ENCODE peak calls at places on chromosomes 4 and X, in five cellular contexts. V is left ventricle myocardium inferior, I is foreskin fibroblast, Q is A673, X is right lobe of liver. E is an unnamed sample.

GRCh38 chr4:4481394-4482000 is 60.4 kb downstream of the STX18 start:
- DNase-seq in V (no peak), I (peak), Q (no peak), X (no peak), E (peak)

GRCh38 chr4:183852910-183853555 is 52.1 kb upstream of the STOX2 start:
- DNase-seq in V (no peak), I (no peak), Q (no peak), X (no peak), E (no peak)

GRCh38 chr4:150950657-150951056 is 64.4 kb downstream of the LRBA start:
- DNase-seq in V (no peak), I (no peak), Q (no peak), X (no peak), E (no peak)

GRCh38 chr4:186029731-186030421 is 39.1 kb upstream of the TLR3 start:
- DNase-seq in V (peak), I (no peak), Q (peak), X (peak), E (peak)

GRCh38 chr4:67751260-67751659 is 2.9 kb downstream of the GNRHR start:
- DNase-seq in V (no peak), I (peak), Q (no peak), X (no peak), E (peak)

GRCh38 chr4:140092094-140092820 is 61.7 kb downstream of the MAML3 start:
- DNase-seq in V (peak), I (no peak), Q (peak), X (peak), E (no peak)

GRCh38 chr4:107862658-107863057 is 37.9 kb downstream of the SGMS2 start:
- DNase-seq in V (no peak), I (peak), Q (no peak), X (peak), E (peak)

GRCh38 chr4:83831588-83831987 is 295.7 kb downstream of the GPAT3 start:
- DNase-seq in V (no peak), I (peak), Q (no peak), X (no peak), E (no peak)

GRCh38 chr4:106369456-106370060 is 980 bp upstream of the GIMD1 start:
- DNase-seq in V (no peak), I (peak), Q (peak), X (no peak), E (peak)

GRCh38 chr4:157221895-157222763 is 1.6 kb downstream of the GRIA2 start:
- DNase-seq in V (no peak), I (peak), Q (peak), X (no peak), E (peak)

GRCh38 chr4:6727943-6728250 is 11.9 kb downstream of the BLOC1S4 start:
- DNase-seq in V (no peak), I (no peak), Q (peak), X (no peak), E (peak)

GRCh38 chr4:125750399-125750798 is 435.6 kb downstream of the FAT4 start:
- DNase-seq in V (no peak), I (no peak), Q (peak), X (no peak), E (no peak)

GRCh38 chrX:54808109-54808604 is 612 bp downstream of the MAGED2 start:
- DNase-seq in V (peak), I (peak), Q (peak), X (peak), E (no peak)

GRCh38 chr4:2785613-2786012 is 7.3 kb upstream of the SH3BP2 start:
- DNase-seq in V (no peak), I (peak), Q (no peak), X (no peak), E (no peak)

GRCh38 chr4:64781737-64782326 is 372.6 kb upstream of the TECRL start:
- DNase-seq in V (no peak), I (peak), Q (peak), X (no peak), E (peak)

GRCh38 chr4:167308876-167309275 is 74.6 kb upstream of the SPOCK3 start:
- DNase-seq in V (no peak), I (no peak), Q (no peak), X (no peak), E (no peak)

GRCh38 chrX:150291014-150291413 is 72.1 kb upstream of the MAMLD1 start:
- DNase-seq in V (no peak), I (peak), Q (no peak), X (peak), E (no peak)

GRCh38 chrX:141989802-141990201 is 86.1 kb downstream of the MAGEC1 start:
- DNase-seq in V (no peak), I (peak), Q (no peak), X (no peak), E (peak)

GRCh38 chr4:6549890-6550620 is 24.9 kb upstream of the MAN2B2 start:
- DNase-seq in V (peak), I (no peak), Q (no peak), X (no peak), E (no peak)

GRCh38 chr4:130336585-130337217 is 1240.7 kb downstream of the C4orf33 start:
- DNase-seq in V (no peak), I (peak), Q (peak), X (no peak), E (peak)

GRCh38 chrX:39626749-39627148 is 471.0 kb downstream of the BCOR start:
- DNase-seq in V (no peak), I (no peak), Q (no peak), X (no peak), E (no peak)

GRCh38 chr4:184309241-184310170 is 91.8 kb upstream of the ENPP6 start:
- DNase-seq in V (no peak), I (no peak), Q (no peak), X (no peak), E (no peak)

GRCh38 chr4:133439830-133440229 is 290.7 kb downstream of the PCDH10 start:
- DNase-seq in V (no peak), I (no peak), Q (no peak), X (no peak), E (no peak)

GRCh38 chr4:6121941-6122340 is 78.4 kb downstream of the JAKMIP1 start:
- DNase-seq in V (no peak), I (no peak), Q (no peak), X (no peak), E (no peak)

GRCh38 chr4:52982246-52982950 is 120.3 kb downstream of the RASL11B start:
- DNase-seq in V (no peak), I (peak), Q (peak), X (no peak), E (peak)

GRCh38 chrX:119763175-119763574 is 4.8 kb downstream of the SOWAHD start:
- DNase-seq in V (no peak), I (peak), Q (no peak), X (no peak), E (peak)

GRCh38 chr4:74378573-74378972 is 13.6 kb downstream of the EREG start:
- DNase-seq in V (no peak), I (no peak), Q (no peak), X (no peak), E (no peak)

GRCh38 chrX:105190252-105190853 is 30.1 kb downstream of the TEX13A start:
- DNase-seq in V (no peak), I (peak), Q (peak), X (no peak), E (peak)

GRCh38 chr4:137543198-137543597 is 10.9 kb upstream of the PCDH18 start:
- DNase-seq in V (no peak), I (peak), Q (peak), X (no peak), E (no peak)

GRCh38 chr4:137541181-137541580 is 8.9 kb upstream of the PCDH18 start:
- DNase-seq in V (no peak), I (peak), Q (no peak), X (no peak), E (no peak)

GRCh38 chr4:137543650-137544049 is 11.4 kb upstream of the PCDH18 start:
- DNase-seq in V (no peak), I (no peak), Q (no peak), X (no peak), E (no peak)

GRCh38 chr4:137541866-137542648 is 9.8 kb upstream of the PCDH18 start:
- DNase-seq in V (no peak), I (peak), Q (no peak), X (no peak), E (no peak)

DNA sequence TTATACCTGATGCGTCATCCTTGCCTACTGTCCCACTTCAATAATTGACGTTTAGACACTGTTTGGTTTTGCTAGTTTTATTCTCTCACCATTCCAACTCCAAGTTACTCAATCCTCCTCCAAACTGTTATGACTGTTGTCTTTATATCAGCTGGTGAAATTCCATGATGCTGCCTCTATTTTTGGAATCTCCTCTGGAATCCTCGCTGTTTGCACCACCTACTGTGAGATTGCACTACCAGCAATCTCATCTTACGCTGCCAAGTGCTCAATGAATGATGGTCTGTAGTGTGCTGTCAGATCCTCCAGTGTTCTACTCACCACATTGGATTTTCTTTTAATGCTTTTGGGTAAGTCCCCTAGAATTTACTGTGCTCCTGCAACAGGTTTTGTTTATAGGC is 13.2 kb upstream of the PCDH18 start:
- DNase-seq in V (no peak), I (peak), Q (peak), X (no peak), E (peak)
- TF ChIP-seq CTCF in V (peak), I (no peak), Q (peak), X (no peak), E (no peak)

GRCh38 chrX:30483996-30484395 is 93.6 kb downstream of the TASL start:
- DNase-seq in V (no peak), I (no peak), Q (no peak), X (no peak), E (no peak)
- H3K4me3 ChIP-seq in V (no peak), I (no peak), Q (no peak), X (no peak), E (no peak)

GRCh38 chr4:113330200-113330599 is 280.7 kb downstream of the ANK2 start:
- DNase-seq in V (no peak), I (no peak), Q (no peak), X (no peak), E (no peak)

GRCh38 chr4:113327513-113327912 is 278.1 kb downstream of the ANK2 start:
- DNase-seq in V (no peak), I (peak), Q (no peak), X (no peak), E (peak)

GRCh38 chr4:113331811-113332210 is 282.4 kb downstream of the ANK2 start:
- DNase-seq in V (no peak), I (no peak), Q (no peak), X (no peak), E (no peak)

GRCh38 chr4:113325876-113326615 is 276.6 kb downstream of the ANK2 start:
- DNase-seq in V (no peak), I (no peak), Q (no peak), X (no peak), E (no peak)

GRCh38 chr4:113328514-113328913 is 279.1 kb downstream of the ANK2 start:
- DNase-seq in V (no peak), I (no peak), Q (peak), X (no peak), E (no peak)
- TF ChIP-seq CTCF in V (peak), I (peak), Q (peak), X (no peak), E (peak)

DNA sequence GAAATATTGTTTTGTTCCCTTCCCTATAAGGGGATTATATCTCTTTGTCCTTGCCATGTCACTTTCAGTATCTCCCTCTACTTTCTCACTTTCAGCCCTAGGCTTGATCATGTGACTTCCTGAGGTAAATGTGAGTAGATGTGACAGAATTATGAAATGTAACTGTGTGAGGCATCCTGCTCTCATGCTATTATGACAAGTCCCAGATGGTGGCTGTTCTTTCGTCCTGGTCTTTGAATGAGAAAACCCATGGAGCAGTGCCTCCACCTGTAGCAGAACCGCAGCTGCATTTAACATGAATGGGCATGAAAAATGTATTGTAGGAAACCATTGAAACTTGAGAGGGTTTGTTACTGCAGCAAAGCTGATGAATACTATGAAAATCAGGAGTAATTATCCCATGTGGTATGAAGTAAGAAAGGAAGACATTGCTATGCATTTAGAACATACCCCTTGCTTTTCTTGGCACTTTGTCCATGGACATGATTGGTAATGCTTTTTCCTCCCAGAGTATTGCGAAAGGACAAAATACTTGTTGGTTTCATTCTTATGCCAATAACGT is 202.2 kb upstream of the GPRIN3 start:
- DNase-seq in V (no peak), I (peak), Q (no peak), X (no peak), E (peak)
- H3K4me3 ChIP-seq in V (no peak), I (no peak), Q (no peak), X (no peak), E (no peak)